ENCODE peak calls at places on chromosomes 1 and 21, in five cellular contexts. P is GM12865, E is epithelial cell of esophagus, R is endothelial cell of umbilical vein, T is IMR-90. C is an unnamed sample.

GRCh38 chr1:43858324-43858723 is 75.3 kb upstream of the ARTN start:
- DNase-seq in P (no peak), E (peak; percentile 90), R (no peak), T (peak; percentile 99), C (peak; percentile 87)

GRCh38 chr1:212858461-212859265 is 588 bp downstream of the FLVCR1 start:
- DNase-seq in P (peak; percentile 45), E (peak; percentile 41), R (peak; percentile 40), T (peak; percentile 31), C (no peak)

GRCh38 chr1:209048961-209049669 is 534.4 kb upstream of the CAMK1G start:
- DNase-seq in P (no peak), E (no peak), R (no peak), T (no peak), C (no peak)

GRCh38 chr1:46527474-46528296 is 23.8 kb downstream of the KNCN start:
- DNase-seq in P (peak; percentile 72), E (peak; percentile 75), R (peak; percentile 67), T (peak; percentile 66), C (peak; percentile 8)

GRCh38 chr1:53442297-53442696 is 16.9 kb upstream of the DMRTB1 start:
- DNase-seq in P (no peak), E (peak; percentile 32), R (no peak), T (peak; percentile 65), C (no peak)

GRCh38 chr1:163844393-163844948 is 522.7 kb downstream of the NUF2 start:
- DNase-seq in P (no peak), E (peak; percentile 42), R (no peak), T (peak; percentile 23), C (no peak)

GRCh38 chr21:43467785-43468184 is 40.9 kb upstream of the SIK1 start:
- DNase-seq in P (no peak), E (no peak), R (no peak), T (no peak), C (no peak)

GRCh38 chr21:42834730-42835191 is 44.6 kb downstream of the WDR4 start:
- DNase-seq in P (no peak), E (no peak), R (no peak), T (no peak), C (no peak)

GRCh38 chr1:245301162-245301580 is 146.4 kb downstream of the KIF26B start:
- DNase-seq in P (no peak), E (no peak), R (peak; percentile 34), T (peak; percentile 19), C (no peak)

GRCh38 chr21:39441502-39442475 is 3.8 kb downstream of the LCA5L start:
- DNase-seq in P (peak; percentile 62), E (peak; percentile 63), R (peak; percentile 47), T (peak; percentile 68), C (no peak)

GRCh38 chr1:111789077-111789476 is 33.4 kb downstream of the DDX20 start:
- DNase-seq in P (no peak), E (no peak), R (no peak), T (no peak), C (no peak)

GRCh38 chr1:154276797-154277196 is 4.4 kb downstream of the HAX1 start:
- DNase-seq in P (peak; percentile 9), E (no peak), R (no peak), T (no peak), C (no peak)

GRCh38 chr1:37732111-37732780 is 32.7 kb downstream of the EPHA10 start:
- DNase-seq in P (no peak), E (no peak), R (no peak), T (no peak), C (no peak)

GRCh38 chr1:70717211-70717610 is 306.1 kb downstream of the CTH start:
- DNase-seq in P (no peak), E (no peak), R (no peak), T (no peak), C (no peak)

GRCh38 chr1:99737016-99737415 is 29.4 kb downstream of the FRRS1 start:
- DNase-seq in P (peak; percentile 24), E (peak; percentile 58), R (peak; percentile 84), T (peak; percentile 77), C (no peak)

GRCh38 chr1:170723518-170723917 is 59.6 kb downstream of the PRRX1 start:
- DNase-seq in P (no peak), E (no peak), R (no peak), T (no peak), C (no peak)

GRCh38 chr1:208604295-208604694 is 360.1 kb upstream of the PLXNA2 start:
- DNase-seq in P (peak; percentile 78), E (peak; percentile 77), R (no peak), T (no peak), C (no peak)

GRCh38 chr1:200379431-200379755 is 30.4 kb downstream of the ZNF281 start:
- DNase-seq in P (no peak), E (peak; percentile 90), R (no peak), T (peak; percentile 95), C (no peak)

GRCh38 chr1:241269116-241269515 is 87.9 kb downstream of the RGS7 start:
- DNase-seq in P (peak; percentile 23), E (no peak), R (no peak), T (no peak), C (no peak)

GRCh38 chr21:33821580-33822322 is 93.9 kb downstream of the ATP5PO start:
- DNase-seq in P (no peak), E (no peak), R (no peak), T (no peak), C (no peak)

GRCh38 chr1:169529068-169529642 is 43.4 kb upstream of the SLC19A2 start:
- DNase-seq in P (peak; percentile 27), E (peak; percentile 97), R (no peak), T (no peak), C (peak; percentile 92)

GRCh38 chr21:40902299-40902698 is 55.3 kb upstream of the DSCAM start:
- DNase-seq in P (no peak), E (no peak), R (no peak), T (no peak), C (peak; percentile 11)

GRCh38 chr1:40315795-40316594 is 1.1 kb downstream of the COL9A2 start:
- DNase-seq in P (peak; percentile 31), E (peak; percentile 24), R (peak; percentile 27), T (no peak), C (no peak)

GRCh38 chr1:52955129-52955970 is 28.3 kb downstream of the SCP2 start:
- DNase-seq in P (no peak), E (no peak), R (peak; percentile 69), T (peak; percentile 85), C (no peak)

GRCh38 chr1:7679873-7680790 is 91.0 kb upstream of the VAMP3 start:
- DNase-seq in P (peak; percentile 23), E (peak; percentile 28), R (peak; percentile 30), T (peak; percentile 13), C (no peak)
- H3K4me3 ChIP-seq in P (peak overlapping the region; percentile 47), E (peak overlapping the region; percentile 49), R (peak overlapping the region; percentile 47), T (peak overlapping the region; percentile 81), C (peak overlapping the region; percentile 56)

GRCh38 chr1:107473065-107473464 is 332.2 kb downstream of the NTNG1 start:
- DNase-seq in P (peak; percentile 19), E (no peak), R (no peak), T (no peak), C (no peak)

GRCh38 chr1:107474877-107475612 is 334.2 kb downstream of the NTNG1 start:
- DNase-seq in P (peak; percentile 40), E (no peak), R (no peak), T (peak; percentile 2), C (peak; percentile 28)

GRCh38 chr1:107479865-107480264 is 339.0 kb downstream of the NTNG1 start:
- DNase-seq in P (no peak), E (no peak), R (no peak), T (no peak), C (no peak)

GRCh38 chr1:107480548-107480947 is 339.7 kb downstream of the NTNG1 start:
- DNase-seq in P (peak; percentile 16), E (no peak), R (no peak), T (no peak), C (no peak)

DNA sequence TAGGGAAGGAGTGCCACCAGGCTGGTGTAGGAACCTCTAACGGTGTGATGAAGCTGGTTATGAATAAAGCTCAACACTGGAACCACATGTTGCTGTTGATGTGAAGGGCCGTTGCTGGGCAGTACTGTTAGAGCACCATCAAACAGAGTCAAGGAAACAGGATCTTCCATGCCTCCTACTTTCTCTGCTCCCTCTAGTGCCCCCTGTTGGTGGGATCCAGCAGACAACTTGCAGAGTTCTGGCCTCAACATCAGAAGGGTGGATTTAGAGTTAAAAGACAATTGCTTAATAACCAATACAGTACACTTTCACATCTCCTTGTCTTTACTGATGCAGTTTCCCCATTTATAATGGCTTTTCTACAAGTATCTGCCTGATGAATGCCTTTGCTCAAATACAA is 336.4 kb downstream of the NTNG1 start:
- DNase-seq in P (peak; percentile 34), E (no peak), R (no peak), T (no peak), C (no peak)
- TF ChIP-seq CTCF in P (peak; percentile 38), E (peak; percentile 23), R (no peak), T (no peak), C (peak; percentile 19)

GRCh38 chr1:21931171-21932093 is 5.7 kb downstream of the HSPG2 start:
- DNase-seq in P (no peak), E (peak; percentile 60), R (peak; percentile 70), T (peak; percentile 88), C (no peak)

GRCh38 chr1:21930629-21931170 is 6.4 kb downstream of the HSPG2 start:
- DNase-seq in P (no peak), E (no peak), R (peak; percentile 37), T (no peak), C (no peak)

GRCh38 chr1:21933397-21934248 is 3.5 kb downstream of the HSPG2 start:
- DNase-seq in P (no peak), E (peak; percentile 86), R (peak; percentile 86), T (no peak), C (no peak)

GRCh38 chr1:21929951-21930615 is 7.0 kb downstream of the HSPG2 start:
- DNase-seq in P (no peak), E (no peak), R (peak; percentile 42), T (no peak), C (no peak)

DNA sequence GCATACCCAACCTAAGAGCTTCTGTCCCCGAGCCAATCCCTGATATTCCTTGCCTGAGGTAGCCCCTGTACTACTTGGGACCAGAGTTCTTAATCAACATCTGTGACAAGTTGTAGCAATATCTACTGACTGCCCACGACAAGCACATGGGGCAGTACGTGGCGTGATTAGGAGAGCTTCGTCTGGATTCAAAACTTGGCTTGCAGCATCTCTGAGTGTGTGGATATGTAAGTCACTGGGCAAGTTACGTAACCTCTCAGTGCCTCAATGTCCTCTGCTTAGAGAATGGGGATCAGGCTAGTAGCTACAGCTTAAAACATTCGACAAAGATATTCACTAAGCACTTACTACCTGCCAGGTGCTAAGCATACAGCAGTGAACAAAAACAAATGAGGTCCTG is 5.0 kb downstream of the HSPG2 start:
- DNase-seq in P (no peak), E (peak; percentile 75), R (peak; percentile 72), T (peak; percentile 86), C (no peak)
- H3K4me3 ChIP-seq in P (no peak overlapping the region), E (no peak overlapping the region), R (peak overlapping the region; percentile 88), T (no peak overlapping the region), C (no peak overlapping the region)

DNA sequence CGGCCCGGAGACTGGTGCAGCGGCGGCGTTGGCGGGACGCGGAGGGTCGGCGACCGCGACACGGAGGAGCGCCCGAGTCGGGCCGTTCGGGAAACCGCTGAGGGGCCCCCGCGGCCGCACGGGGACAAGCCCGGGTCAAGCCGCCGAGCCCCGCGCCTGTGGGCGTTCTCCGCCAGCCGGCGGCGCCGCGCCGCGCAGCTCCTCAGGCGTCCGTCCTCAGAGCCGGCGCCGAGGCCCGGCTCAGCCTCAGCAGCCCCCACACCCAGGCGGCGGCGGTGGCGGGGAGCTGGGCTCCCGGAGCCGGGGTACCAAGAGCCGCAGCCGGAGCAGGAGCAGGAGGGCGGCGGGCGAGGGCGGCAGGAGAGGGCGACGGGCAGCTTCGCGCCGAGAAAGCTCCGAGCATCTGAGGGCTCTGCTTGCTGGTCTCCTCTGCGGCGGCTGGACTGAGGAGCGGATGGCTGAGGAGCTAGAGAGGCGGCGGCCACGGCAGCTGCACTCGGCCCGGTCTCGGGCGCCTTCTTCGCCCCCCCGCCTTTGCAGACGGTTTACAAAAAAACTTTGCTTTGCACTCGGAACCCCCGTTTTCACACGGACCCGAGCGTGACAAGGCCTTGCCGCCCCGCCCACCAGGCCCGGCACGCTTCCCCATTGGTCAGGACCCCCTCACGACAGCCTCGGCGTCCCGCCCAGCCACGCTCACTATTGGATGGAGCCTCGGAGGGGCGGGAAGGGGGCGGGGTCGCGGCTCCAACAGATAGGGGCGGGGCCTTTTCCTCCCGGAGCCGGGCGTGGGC is at the start of gene SLC30A1:
- DNase-seq in P (peak; percentile 100), E (peak; percentile 99), R (peak; percentile 98), T (peak; percentile 97), C (peak; percentile 82)
- TF ChIP-seq CTCF in P (no peak), E (no peak), R (no peak), T (peak; percentile 13), C (peak; percentile 15)